ENCODE peak calls at places on chromosomes 11 and 22, in five cellular contexts. Z, U, L, N and Y are unnamed samples.

GRCh38 chr11:45104790-45105084 is 41.7 kb upstream of the PRDM11 start:
- DNase-seq in Z (no peak), U (no peak), L (no peak), N (no peak), Y (no peak)

GRCh38 chr11:109818303-109818702 is 274.9 kb upstream of the ZC3H12C start:
- DNase-seq in Z (no peak), U (no peak), L (no peak), N (no peak), Y (no peak)

GRCh38 chr11:127993788-127994187 is 593.6 kb downstream of the ETS1 start:
- DNase-seq in Z (peak), U (no peak), L (no peak), N (no peak), Y (no peak)

GRCh38 chr11:74673956-74674355 is 57.3 kb downstream of the CHRDL2 start:
- DNase-seq in Z (no peak), U (no peak), L (no peak), N (no peak), Y (no peak)

GRCh38 chr22:44539467-44540063 is 41.5 kb upstream of the RTL6 start:
- DNase-seq in Z (no peak), U (no peak), L (no peak), N (no peak), Y (no peak)

GRCh38 chr11:45209904-45210699 is 63.7 kb downstream of the PRDM11 start:
- DNase-seq in Z (peak), U (no peak), L (no peak), N (no peak), Y (peak)

GRCh38 chr11:133753150-133753549 is 92.2 kb downstream of the SPATA19 start:
- DNase-seq in Z (no peak), U (no peak), L (no peak), N (no peak), Y (no peak)

GRCh38 chr22:27420186-27420816 is 381.3 kb downstream of the MN1 start:
- DNase-seq in Z (no peak), U (no peak), L (no peak), N (no peak), Y (no peak)

GRCh38 chr11:125402436-125402835 is 93.6 kb downstream of the FEZ1 start:
- DNase-seq in Z (no peak), U (no peak), L (no peak), N (no peak), Y (no peak)

GRCh38 chr22:37604875-37605274 is 3.8 kb upstream of the GGA1 start:
- DNase-seq in Z (no peak), U (no peak), L (no peak), N (no peak), Y (no peak)

GRCh38 chr11:84384637-84385227 is 1098.6 kb upstream of the CCDC90B start:
- DNase-seq in Z (peak), U (peak), L (peak), N (no peak), Y (peak)

GRCh38 chr11:84381666-84382065 is 1095.5 kb upstream of the CCDC90B start:
- DNase-seq in Z (no peak), U (no peak), L (no peak), N (no peak), Y (no peak)

GRCh38 chr11:84383571-84383970 is 1097.4 kb upstream of the CCDC90B start:
- DNase-seq in Z (no peak), U (no peak), L (no peak), N (no peak), Y (no peak)
- TF ChIP-seq RFX5 in Z (no peak), U (no peak), L (no peak), N (no peak), Y (no peak)

DNA sequence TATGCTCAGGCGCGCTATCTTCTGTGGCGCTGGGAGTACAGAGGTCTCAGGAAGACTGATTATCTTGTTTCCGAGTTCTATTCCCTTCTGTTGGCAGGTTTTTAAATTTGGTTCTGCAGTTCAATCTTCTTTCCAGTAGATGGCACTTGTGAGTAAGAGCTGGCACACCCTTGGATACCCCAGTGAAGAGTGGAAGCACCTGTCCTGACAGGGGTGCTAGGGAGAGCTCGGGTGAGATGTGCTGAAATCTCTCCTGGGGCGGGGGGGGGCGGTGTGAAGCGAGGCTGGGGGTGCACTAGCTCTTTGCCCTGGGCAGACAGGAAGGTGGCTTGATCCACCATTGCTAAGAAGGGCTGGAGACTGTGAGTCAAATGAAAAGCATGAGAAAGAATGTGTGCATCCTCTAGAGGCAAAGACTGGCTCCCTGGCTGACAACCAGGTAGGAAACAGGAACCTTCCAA is 679.9 kb upstream of the CCDC179 start:
- DNase-seq in Z (peak), U (peak), L (peak), N (peak), Y (peak)
- TF ChIP-seq CHD2 in Z (no peak), U (no peak), L (no peak), N (no peak), Y (no peak)

DNA sequence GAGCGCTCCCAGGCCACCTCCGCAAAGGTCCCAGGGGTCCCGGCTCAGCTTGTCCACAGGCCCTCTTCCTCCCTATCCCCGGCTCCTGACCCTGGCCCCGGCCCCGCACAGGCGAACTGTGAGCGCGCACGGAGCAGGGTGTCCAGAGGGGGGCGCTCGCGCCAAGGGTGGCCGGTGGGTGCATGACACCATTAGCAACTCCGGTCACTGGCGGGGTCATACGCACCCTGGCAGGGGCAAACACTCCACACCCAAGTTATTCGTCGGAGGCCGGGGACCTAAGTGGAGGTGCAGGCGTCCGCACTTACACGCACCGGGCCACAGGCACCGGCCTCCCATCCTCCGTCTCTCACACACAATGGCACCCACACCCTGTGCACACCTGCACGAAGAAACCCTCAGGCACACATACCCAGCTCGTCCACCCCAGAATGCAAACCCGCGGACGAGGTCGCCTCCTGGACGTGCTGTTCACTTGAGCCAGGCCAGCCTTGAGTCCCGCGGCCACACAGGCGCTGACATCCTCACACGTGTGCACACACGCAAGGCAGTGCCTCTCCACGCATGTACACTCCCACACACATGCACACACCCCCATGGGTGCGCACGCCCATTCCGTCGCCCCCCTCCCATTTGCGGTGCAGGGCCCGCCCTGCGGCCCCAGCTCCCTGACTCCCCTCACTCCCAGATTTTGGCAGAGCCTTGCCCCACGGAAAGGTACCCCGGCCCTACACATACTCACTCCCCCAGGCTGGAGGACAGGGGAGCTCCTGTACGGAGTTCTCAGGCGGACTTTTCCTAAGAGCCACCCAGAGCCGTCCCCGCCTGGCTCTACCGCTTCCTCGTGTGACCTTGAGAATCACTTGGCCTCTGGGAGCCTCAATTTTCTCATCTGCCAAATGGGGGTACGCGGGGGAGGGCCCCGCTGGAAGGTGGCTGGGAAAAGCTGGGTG is at the start of gene RASGRP2:
- DNase-seq in Z (peak), U (peak), L (peak), N (no peak), Y (peak)
- H2AFZ ChIP-seq in Z (no peak), U (no peak), L (peak), N (peak), Y (peak)

GRCh38 chr22:22322792-22323191 is 78.2 kb downstream of the VPREB1 start:
- DNase-seq in Z (no peak), U (no peak), L (no peak), N (no peak), Y (no peak)

GRCh38 chr22:22327723-22328122 is 83.1 kb downstream of the VPREB1 start:
- DNase-seq in Z (no peak), U (no peak), L (no peak), N (no peak), Y (no peak)
- TF ChIP-seq RFX5 in Z (no peak), U (no peak), L (no peak), N (no peak), Y (no peak)

GRCh38 chr11:68978626-68978930 is 2.2 kb downstream of the MRGPRD start:
- DNase-seq in Z (no peak), U (no peak), L (no peak), N (no peak), Y (no peak)

GRCh38 chr11:68974421-68975194 is 6.2 kb downstream of the MRGPRD start:
- DNase-seq in Z (peak), U (no peak), L (peak), N (no peak), Y (no peak)

GRCh38 chr11:68977781-68978625 is 2.8 kb downstream of the MRGPRD start:
- DNase-seq in Z (no peak), U (no peak), L (no peak), N (no peak), Y (no peak)

GRCh38 chr11:68976095-68976494 is 4.7 kb downstream of the MRGPRD start:
- DNase-seq in Z (no peak), U (no peak), L (no peak), N (no peak), Y (no peak)

DNA sequence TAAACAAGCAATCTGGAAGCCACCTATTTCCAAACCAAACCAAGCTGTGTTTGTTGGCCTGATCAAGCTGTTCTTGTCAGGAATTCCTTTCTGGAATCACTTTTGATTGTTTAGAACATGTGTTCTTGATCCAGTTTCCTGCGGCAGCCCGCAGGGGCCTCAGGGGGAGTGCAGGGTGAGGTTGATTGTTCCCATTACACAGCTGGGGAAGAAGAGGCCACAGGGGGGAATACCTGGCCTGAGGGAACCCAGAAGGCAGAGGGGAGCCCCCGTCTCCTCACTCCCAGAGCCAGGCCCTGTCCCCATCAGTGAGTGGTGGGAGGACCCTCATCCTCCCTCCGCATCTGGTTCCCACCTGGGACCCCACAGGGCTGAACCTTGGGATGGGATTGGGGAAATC is 4.2 kb downstream of the MRGPRD start:
- DNase-seq in Z (no peak), U (no peak), L (no peak), N (no peak), Y (no peak)
- TF ChIP-seq CHD2 in Z (no peak), U (no peak), L (no peak), N (no peak), Y (no peak)

GRCh38 chr11:61516191-61516590 is 7.6 kb downstream of the LRRC10B start:
- DNase-seq in Z (peak), U (no peak), L (peak), N (no peak), Y (no peak)
- H2AFZ ChIP-seq in Z (no peak), U (no peak), L (peak), N (no peak), Y (no peak)

DNA sequence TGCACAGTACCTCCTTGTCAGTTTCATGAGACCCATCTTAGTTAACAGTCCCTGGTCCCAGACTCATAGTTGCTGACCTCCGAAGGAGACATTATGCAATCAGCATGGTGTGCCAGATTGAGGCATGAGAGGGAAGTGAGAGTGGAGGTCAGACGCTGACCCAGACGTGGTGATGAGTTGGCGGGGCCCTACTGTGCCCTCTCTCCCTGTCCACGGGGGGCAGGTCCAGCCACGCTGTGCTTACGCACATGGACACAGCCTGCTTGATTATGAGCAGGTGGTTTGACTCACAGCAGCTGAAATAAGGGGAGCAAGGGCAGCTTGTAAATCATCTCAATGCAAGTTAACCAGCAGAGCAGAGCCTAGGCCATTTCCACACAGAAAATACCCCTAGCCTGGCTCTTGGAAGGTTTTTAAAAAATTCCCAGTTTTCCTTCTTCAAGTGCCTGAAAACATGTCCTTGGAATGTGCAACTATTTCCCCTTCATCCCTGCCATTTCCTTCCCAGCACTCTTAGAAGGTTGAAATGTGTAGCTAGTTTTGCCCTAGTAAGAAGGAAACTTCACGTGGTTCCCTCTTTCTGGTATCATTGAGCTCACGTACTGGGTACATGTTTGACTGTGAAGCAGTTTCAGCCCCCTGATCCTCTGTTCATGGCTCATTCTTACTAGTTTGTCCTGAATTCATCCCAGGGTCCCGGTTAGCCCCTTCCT is 122.6 kb upstream of the SORL1-AS1 start:
- DNase-seq in Z (no peak), U (no peak), L (no peak), N (peak), Y (no peak)
- TF ChIP-seq RFX5 in Z (no peak), U (no peak), L (no peak), N (no peak), Y (no peak)

GRCh38 chr11:4087551-4087950 is 7.0 kb upstream of the RRM1 start:
- DNase-seq in Z (no peak), U (no peak), L (no peak), N (no peak), Y (no peak)
- TF ChIP-seq CHD2 in Z (no peak), U (no peak), L (no peak), N (no peak), Y (no peak)

GRCh38 chr11:134995746-134996145 is 583.7 kb upstream of the B3GAT1 start:
- DNase-seq in Z (no peak), U (no peak), L (no peak), N (no peak), Y (no peak)

GRCh38 chr11:135002236-135002635 is 590.2 kb upstream of the B3GAT1 start:
- DNase-seq in Z (no peak), U (no peak), L (no peak), N (no peak), Y (no peak)

GRCh38 chr11:135001581-135001980 is 589.5 kb upstream of the B3GAT1 start:
- DNase-seq in Z (no peak), U (no peak), L (no peak), N (no peak), Y (no peak)

GRCh38 chr11:134997652-134998320 is 585.7 kb upstream of the B3GAT1 start:
- DNase-seq in Z (no peak), U (no peak), L (no peak), N (no peak), Y (no peak)

DNA sequence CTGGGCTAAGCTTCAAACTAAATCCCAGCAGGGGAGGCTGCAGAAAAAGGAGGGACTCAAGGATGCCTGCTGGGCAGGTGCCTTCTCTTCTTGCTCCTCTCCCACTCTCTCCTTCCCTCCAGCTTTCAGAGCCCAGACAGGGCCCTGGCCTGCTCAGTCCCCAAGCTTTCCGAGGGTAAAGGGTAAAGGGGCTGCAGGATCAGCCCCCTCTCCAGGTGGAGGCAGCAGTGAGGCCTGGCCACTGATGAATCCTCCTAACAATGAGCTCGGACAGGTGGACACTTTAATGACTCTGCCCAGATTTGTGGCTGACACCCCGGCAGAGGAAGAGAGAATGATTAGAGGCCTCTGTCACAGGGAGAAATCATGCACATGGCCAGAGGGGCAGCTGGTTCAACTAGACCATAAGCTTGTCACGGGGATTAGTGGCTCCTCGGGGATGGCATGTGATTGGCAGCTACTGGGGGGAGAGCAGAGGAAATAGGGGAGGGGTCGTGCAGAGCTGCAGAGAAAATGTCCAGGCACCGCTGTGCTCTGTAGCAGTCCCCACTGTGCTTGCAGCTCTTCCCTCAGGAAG is 587.5 kb upstream of the B3GAT1 start:
- DNase-seq in Z (no peak), U (no peak), L (no peak), N (no peak), Y (no peak)
- H2AFZ ChIP-seq in Z (no peak), U (no peak), L (no peak), N (no peak), Y (no peak)